ENCODE peak calls at places on chromosome 17, in nine cellular contexts. U is neural crest cell; P is activated naive CD4-positive, alpha-beta T cell treated with Interleukin-2 at 50 U/mL for 16 hours; C is GF-D8; N is iPS-NIHi11; K is nucleus accumbens; Y is anterior cingulate cortex; S is stimulated activated CD8-positive, alpha-beta memory T cell treated with anti-CD3 and anti-CD28 coated beads, Interleukin-15, amount 100 ng/mL, for 24 hours; B is activated CD4-positive, CD25-positive, alpha-beta regulatory T cell. T is an unnamed sample.
A peak's percentile ranks its signal among the peaks of the same experiment; 100 is the strongest.

GRCh38 chr17:47820023-47820789 is 1.4 kb downstream of the OSBPL7 start:
- DNase-seq in S (no peak), B (no peak), P (no peak), N (no peak), C (no peak), U (no peak), K (no peak), Y (no peak), T (no peak)

GRCh38 chr17:2755941-2756724 is 6.7 kb upstream of the CCDC92B start:
- DNase-seq in U (no peak), Y (no peak), P (no peak), B (no peak), S (no peak), K (peak; percentile 31), C (no peak), N (peak; percentile 74), T (no peak)

GRCh38 chr17:75701288-75701687 is 20.0 kb upstream of the ITGB4 start:
- DNase-seq in B (no peak), U (no peak), K (no peak), Y (no peak), P (no peak), N (no peak), C (no peak), S (no peak), T (no peak)

GRCh38 chr17:77445030-77445907 is 304.5 kb downstream of the SEC14L1 start:
- DNase-seq in N (no peak), U (no peak), C (peak; percentile 86), B (peak; percentile 43), P (peak; percentile 84), S (no peak), K (no peak), Y (peak; percentile 23), T (peak; percentile 77)

GRCh38 chr17:2595736-2596135 is 2.3 kb downstream of the PAFAH1B1 start:
- DNase-seq in P (no peak), C (no peak), Y (no peak), K (no peak), N (no peak), S (no peak), U (no peak), B (no peak), T (peak; percentile 24)

GRCh38 chr17:9144502-9145233 is 123.4 kb downstream of the NTN1 start:
- DNase-seq in S (no peak), Y (no peak), P (no peak), U (no peak), B (no peak), C (no peak), K (no peak), N (no peak), T (no peak)

GRCh38 chr17:75776399-75777242 is 8.0 kb upstream of the UNK start:
- DNase-seq in S (no peak), B (no peak), K (no peak), P (no peak), Y (no peak), C (peak; percentile 59), N (no peak), U (no peak), T (no peak)

GRCh38 chr17:38464723-38465419 is 36.6 kb downstream of the ARHGAP23 start:
- DNase-seq in B (no peak), C (no peak), S (no peak), P (no peak), Y (peak; percentile 81), N (peak; percentile 72), K (peak; percentile 86), U (no peak), T (peak; percentile 94)

GRCh38 chr17:48814504-48814903 is 2.5 kb downstream of the TTLL6 start:
- DNase-seq in U (peak; percentile 45), C (no peak), B (peak; percentile 25), P (peak; percentile 64), N (peak; percentile 85), Y (peak; percentile 35), S (no peak), K (no peak), T (peak; percentile 62)

GRCh38 chr17:40093005-40093579 is 7.3 kb downstream of the NR1D1 start:
- DNase-seq in B (no peak), N (no peak), P (no peak), S (no peak), U (no peak), K (no peak), Y (no peak), C (no peak), T (no peak)

GRCh38 chr17:77616243-77616731 is 342.2 kb upstream of the TNRC6C start:
- DNase-seq in P (no peak), B (no peak), K (no peak), S (no peak), Y (no peak), C (no peak), N (no peak), U (no peak), T (no peak)

GRCh38 chr17:82383411-82383810 is 11.8 kb downstream of the UTS2R start:
- DNase-seq in K (no peak), C (no peak), N (no peak), B (no peak), P (no peak), S (no peak), Y (no peak), U (no peak), T (no peak)

GRCh38 chr17:35590249-35590824 is 3.2 kb downstream of the AP2B1 start:
- DNase-seq in B (no peak), C (no peak), P (no peak), U (no peak), K (no peak), N (no peak), S (no peak), Y (no peak), T (no peak)

GRCh38 chr17:22463110-22463850 is 771.0 kb downstream of the KCNJ18 start:
- DNase-seq in Y (no peak), C (no peak), U (no peak), K (no peak), S (no peak), P (no peak), N (no peak), B (no peak), T (no peak)

GRCh38 chr17:38476549-38476948 is 48.3 kb downstream of the ARHGAP23 start:
- DNase-seq in U (no peak), C (no peak), B (no peak), P (no peak), N (no peak), Y (no peak), S (no peak), K (no peak), T (peak; percentile 56)

GRCh38 chr17:16027708-16028584 is 28.3 kb downstream of the TTC19 start:
- DNase-seq in S (no peak), N (no peak), K (no peak), C (no peak), U (no peak), B (peak; percentile 8), Y (no peak), P (peak; percentile 67), T (peak; percentile 87)

T was measured in fibroblast of villous mesenchyme.